ENCODE peak calls at places on chromosomes 13 and 19, in eight cellular contexts. A, N, U, D, L, Y, Z and Q are unnamed samples.
A peak's percentile ranks its signal among the peaks of the same experiment; 100 is the strongest.

GRCh38 chr19:391199-391557 is 17.8 kb downstream of the C2CD4C start:
- DNase-seq in A (no peak), N (no peak), U (no peak), D (no peak), L (no peak), Y (no peak), Z (no peak), Q (no peak)

GRCh38 chr13:94433055-94433947 is 46.2 kb downstream of the DCT start:
- DNase-seq in A (no peak), N (peak; percentile 50), U (no peak), D (no peak), L (no peak), Y (no peak), Z (no peak), Q (no peak)

GRCh38 chr13:111965466-111966214 is 101.3 kb upstream of the SOX1 start:
- DNase-seq in A (no peak), N (no peak), U (no peak), D (no peak), L (no peak), Y (no peak), Z (no peak), Q (no peak)

GRCh38 chr19:18348171-18348570 is 7.8 kb downstream of the PGPEP1 start:
- DNase-seq in A (no peak), N (no peak), U (no peak), D (no peak), L (no peak), Y (no peak), Z (no peak), Q (no peak)

GRCh38 chr19:3979674-3980352 is 5.5 kb downstream of the EEF2 start:
- DNase-seq in A (no peak), N (no peak), U (no peak), D (no peak), L (no peak), Y (no peak), Z (no peak), Q (no peak)

GRCh38 chr19:36030264-36031148 is 2.2 kb downstream of the CLIP3 start:
- DNase-seq in A (peak; percentile 53), N (no peak), U (peak; percentile 45), D (peak; percentile 11), L (no peak), Y (no peak), Z (no peak), Q (no peak)

GRCh38 chr13:49354719-49355118 is 89.1 kb downstream of the CAB39L start:
- DNase-seq in A (no peak), N (no peak), U (no peak), D (no peak), L (no peak), Y (no peak), Z (no peak), Q (no peak)

GRCh38 chr19:4338441-4339350 is at the start of gene STAP2:
- DNase-seq in A (peak; percentile 92), N (no peak), U (peak; percentile 36), D (no peak), L (no peak), Y (no peak), Z (peak; percentile 77), Q (peak; percentile 70)

GRCh38 chr19:38731654-38732301 is 12.5 kb downstream of the CAPN12 start:
- DNase-seq in A (no peak), N (no peak), U (no peak), D (no peak), L (no peak), Y (no peak), Z (no peak), Q (peak; percentile 60)

GRCh38 chr19:45376045-45376724 is 5.8 kb upstream of the ERCC2 start:
- DNase-seq in A (peak; percentile 53), N (no peak), U (no peak), D (peak; percentile 96), L (peak; percentile 13), Y (peak; percentile 93), Z (peak; percentile 94), Q (peak; percentile 85)

GRCh38 chr13:45243072-45243471 is 42.2 kb upstream of the KCTD4 start:
- DNase-seq in A (no peak), N (no peak), U (no peak), D (no peak), L (no peak), Y (no peak), Z (no peak), Q (no peak)

GRCh38 chr13:45238945-45239795 is 38.3 kb upstream of the KCTD4 start:
- DNase-seq in A (peak; percentile 88), N (no peak), U (no peak), D (peak; percentile 77), L (no peak), Y (peak; percentile 70), Z (no peak), Q (no peak)

GRCh38 chr13:45242524-45242923 is 41.7 kb upstream of the KCTD4 start:
- DNase-seq in A (no peak), N (no peak), U (no peak), D (no peak), L (no peak), Y (no peak), Z (no peak), Q (no peak)

GRCh38 chr13:45242070-45242469 is 41.2 kb upstream of the KCTD4 start:
- DNase-seq in A (peak; percentile 57), N (no peak), U (no peak), D (peak; percentile 37), L (peak; percentile 15), Y (no peak), Z (peak; percentile 12), Q (peak; percentile 23)
- H3K27ac ChIP-seq in A (peak overlapping the region; percentile 63), N (no peak overlapping the region), U (no peak overlapping the region), D (no peak overlapping the region), L (no peak overlapping the region), Y (no peak overlapping the region), Z (no peak overlapping the region), Q (no peak overlapping the region)

DNA sequence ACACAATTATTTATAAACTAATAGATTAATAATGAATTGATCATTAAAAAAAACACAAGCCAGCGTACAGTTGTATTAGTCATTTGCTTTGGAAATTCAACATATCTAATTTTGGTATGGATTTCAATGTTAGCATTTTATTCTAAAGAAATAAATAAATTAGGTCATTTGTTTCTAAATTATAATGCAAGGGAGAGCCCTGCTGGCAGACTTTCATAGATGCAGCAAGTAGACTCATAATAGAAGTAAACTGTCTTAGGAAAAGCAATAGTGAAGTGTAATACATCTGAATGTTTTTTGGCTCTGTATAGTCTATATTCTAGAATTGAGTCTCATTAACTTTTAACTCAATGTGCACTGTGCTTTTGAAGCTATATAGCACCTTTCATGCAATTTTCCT is 982.4 kb upstream of the MIR17HG start:
- DNase-seq in A (peak; percentile 8), N (no peak), U (no peak), D (peak; percentile 15), L (no peak), Y (peak; percentile 3), Z (no peak), Q (no peak)
- H2AFZ ChIP-seq in A (no peak overlapping the region), N (no peak overlapping the region), U (no peak overlapping the region), D (no peak overlapping the region), L (no peak overlapping the region), Y (no peak overlapping the region), Z (no peak overlapping the region), Q (no peak overlapping the region)

GRCh38 chr13:98542568-98543379 is 34.1 kb downstream of the STK24 start:
- DNase-seq in A (no peak), N (no peak), U (no peak), D (no peak), L (no peak), Y (no peak), Z (no peak), Q (no peak)
- H3K27ac ChIP-seq in A (no peak overlapping the region), N (no peak overlapping the region), U (no peak overlapping the region), D (peak overlapping the region; percentile 43), L (no peak overlapping the region), Y (no peak overlapping the region), Z (no peak overlapping the region), Q (no peak overlapping the region)

GRCh38 chr13:77353980-77354379 is 27.1 kb upstream of the MYCBP2 start:
- DNase-seq in A (no peak), N (no peak), U (no peak), D (no peak), L (no peak), Y (no peak), Z (no peak), Q (no peak)
- H2AFZ ChIP-seq in A (no peak overlapping the region), N (no peak overlapping the region), U (no peak overlapping the region), D (no peak overlapping the region), L (no peak overlapping the region), Y (no peak overlapping the region), Z (no peak overlapping the region), Q (no peak overlapping the region)

DNA sequence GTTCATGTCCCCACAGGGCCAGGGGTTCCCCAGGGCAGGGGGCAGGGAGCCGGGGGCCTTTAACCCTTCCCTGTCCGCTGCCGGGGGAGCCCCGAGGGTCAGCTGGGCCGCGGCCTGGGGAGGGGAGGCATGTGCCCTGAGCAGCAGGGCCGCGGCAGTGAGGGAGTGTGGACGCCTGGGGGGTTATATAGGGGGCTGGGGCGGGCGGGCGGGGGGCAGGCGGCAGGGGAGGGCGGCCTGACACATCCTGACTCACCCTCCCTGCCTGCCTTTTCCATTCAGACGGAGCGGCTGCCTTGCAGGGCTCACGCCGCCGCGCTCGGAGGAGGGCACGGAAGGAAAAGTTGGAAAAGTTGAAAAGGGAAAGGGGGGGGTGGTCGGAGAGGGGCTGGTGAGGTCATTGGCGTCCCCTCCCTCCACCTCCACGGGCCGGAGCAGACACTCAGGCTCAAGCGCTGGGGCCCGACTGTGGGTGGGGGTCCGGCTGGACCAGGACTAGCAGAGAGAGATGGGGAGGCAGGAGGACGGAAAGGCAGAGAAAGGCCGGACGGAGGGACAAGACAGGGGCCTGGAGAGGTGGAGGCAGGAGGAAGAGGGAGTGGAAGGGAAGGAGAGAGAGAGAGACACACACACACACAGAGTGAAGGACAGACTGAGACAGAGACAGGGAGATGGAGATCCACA is at the start of gene IL11:
- DNase-seq in A (no peak), N (no peak), U (no peak), D (peak; percentile 73), L (no peak), Y (peak; percentile 57), Z (peak; percentile 63), Q (no peak)
- H3K27ac ChIP-seq in A (peak within 1 kb of the TSS; percentile 0), N (no peak within 1 kb of the TSS), U (no peak within 1 kb of the TSS), D (peak within 1 kb of the TSS; percentile 71), L (peak within 1 kb of the TSS; percentile 51), Y (peak within 1 kb of the TSS; percentile 94), Z (peak within 1 kb of the TSS; percentile 14), Q (no peak within 1 kb of the TSS)